ENCODE peak calls at places on chromosomes 16 and 17, in eight cellular contexts. O is HCT116, J is endothelial cell of umbilical vein, V is GM23338, S is K562, Y is H1, R is HepG2, L is GM12878. Q is an unnamed sample.

GRCh38 chr17:19579192-19579668 is 45.6 kb downstream of the SLC47A1 start:
- DNase-seq in O (no peak), J (no peak), V (peak; percentile 57), S (no peak), Y (no peak), R (no peak), L (no peak), Q (no peak)

GRCh38 chr16:47058295-47059086 is 85.0 kb upstream of the DNAJA2 start:
- DNase-seq in O (no peak), J (no peak), V (no peak), S (no peak), Y (no peak), R (peak; percentile 94), L (no peak), Q (no peak)

GRCh38 chr17:55056530-55056929 is 88.0 kb downstream of the STXBP4 start:
- DNase-seq in O (no peak), J (peak; percentile 32), V (peak; percentile 15), S (no peak), Y (no peak), R (peak; percentile 31), L (no peak), Q (no peak)

GRCh38 chr17:68704897-68705296 is 103.7 kb upstream of the FAM20A start:
- DNase-seq in O (no peak), J (no peak), V (no peak), S (no peak), Y (no peak), R (no peak), L (no peak), Q (no peak)

GRCh38 chr17:31631759-31632158 is 227.3 kb downstream of the COPRS start:
- DNase-seq in O (no peak), J (no peak), V (no peak), S (no peak), Y (no peak), R (no peak), L (no peak), Q (no peak)

GRCh38 chr17:34665150-34665802 is 85.9 kb downstream of the TMEM132E start:
- DNase-seq in O (no peak), J (no peak), V (peak; percentile 27), S (no peak), Y (no peak), R (no peak), L (no peak), Q (no peak)

GRCh38 chr17:2138768-2139167 is 83.9 kb downstream of the HIC1 start:
- DNase-seq in O (no peak), J (peak; percentile 50), V (no peak), S (peak; percentile 20), Y (no peak), R (peak; percentile 34), L (peak; percentile 42), Q (no peak)

GRCh38 chr17:78345172-78345571 is 14.7 kb downstream of the SOCS3 start:
- DNase-seq in O (no peak), J (no peak), V (no peak), S (no peak), Y (no peak), R (no peak), L (no peak), Q (no peak)

GRCh38 chr17:38912221-38912813 is 13.1 kb upstream of the LASP1NB start:
- DNase-seq in O (no peak), J (no peak), V (no peak), S (peak; percentile 5), Y (no peak), R (no peak), L (no peak), Q (no peak)

GRCh38 chr16:11092788-11093577 is 148.6 kb downstream of the CLEC16A start:
- DNase-seq in O (no peak), J (no peak), V (no peak), S (no peak), Y (no peak), R (no peak), L (no peak), Q (no peak)

GRCh38 chr17:72421128-72422092 is 300.6 kb downstream of the SOX9 start:
- DNase-seq in O (peak; percentile 99), J (peak; percentile 80), V (no peak), S (no peak), Y (no peak), R (peak; percentile 99), L (peak; percentile 94), Q (no peak)

GRCh38 chr16:70493863-70494770 is 29.2 kb downstream of the COG4 start:
- DNase-seq in O (no peak), J (no peak), V (no peak), S (no peak), Y (no peak), R (no peak), L (no peak), Q (no peak)

GRCh38 chr16:57867000-57867561 is 64.8 kb upstream of the KIFC3 start:
- DNase-seq in O (no peak), J (no peak), V (no peak), S (no peak), Y (no peak), R (no peak), L (no peak), Q (no peak)

DNA sequence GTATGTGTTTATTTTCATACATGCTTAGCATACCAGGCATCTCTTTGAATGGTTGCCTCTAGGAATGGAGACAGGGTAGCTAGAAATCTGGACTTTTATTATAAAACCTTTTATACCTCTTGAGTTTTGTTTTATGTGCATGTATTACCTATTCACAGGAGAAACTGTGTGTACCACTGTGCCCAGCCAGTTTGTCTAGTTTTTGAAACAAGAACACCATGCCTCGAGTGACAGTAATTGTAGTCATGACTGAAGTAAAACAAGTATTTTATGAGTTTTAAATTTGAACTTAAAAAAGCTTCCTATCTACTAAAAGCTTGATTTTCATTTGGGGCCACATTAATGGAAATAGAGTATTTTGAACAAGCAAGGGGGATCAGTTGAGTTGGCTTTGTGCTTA is 57.4 kb downstream of the SNTB2 start:
- DNase-seq in O (no peak), J (no peak), V (no peak), S (no peak), Y (no peak), R (no peak), L (no peak), Q (no peak)
- TF ChIP-seq EZH2 in O (no peak), J (no peak), V (no peak), S (no peak), Y (no peak), R (no peak), L (no peak), Q (no peak)

GRCh38 chr16:588639-588888 is 1.3 kb upstream of the RAB40C start:
- DNase-seq in O (no peak), J (peak; percentile 69), V (peak; percentile 78), S (no peak), Y (no peak), R (no peak), L (no peak), Q (no peak)
- TF ChIP-seq POLR2AphosphoS5 in O (no peak), J (no peak), V (no peak), S (no peak), Y (peak; percentile 39), R (no peak), L (no peak), Q (no peak)

GRCh38 chr17:79392598-79392997 is 218.3 kb downstream of the RBFOX3 start:
- DNase-seq in O (no peak), J (no peak), V (no peak), S (no peak), Y (no peak), R (no peak), L (no peak), Q (no peak)

GRCh38 chr17:79389896-79390295 is 221.0 kb downstream of the RBFOX3 start:
- DNase-seq in O (no peak), J (no peak), V (no peak), S (no peak), Y (no peak), R (no peak), L (no peak), Q (no peak)

GRCh38 chr17:79393358-79394038 is 217.4 kb downstream of the RBFOX3 start:
- DNase-seq in O (peak; percentile 37), J (peak; percentile 63), V (peak; percentile 86), S (peak; percentile 83), Y (peak; percentile 57), R (peak; percentile 50), L (no peak), Q (no peak)

GRCh38 chr17:79391808-79392233 is 219.0 kb downstream of the RBFOX3 start:
- DNase-seq in O (peak; percentile 66), J (peak; percentile 58), V (peak; percentile 91), S (peak; percentile 85), Y (peak; percentile 60), R (peak; percentile 48), L (no peak), Q (no peak)

DNA sequence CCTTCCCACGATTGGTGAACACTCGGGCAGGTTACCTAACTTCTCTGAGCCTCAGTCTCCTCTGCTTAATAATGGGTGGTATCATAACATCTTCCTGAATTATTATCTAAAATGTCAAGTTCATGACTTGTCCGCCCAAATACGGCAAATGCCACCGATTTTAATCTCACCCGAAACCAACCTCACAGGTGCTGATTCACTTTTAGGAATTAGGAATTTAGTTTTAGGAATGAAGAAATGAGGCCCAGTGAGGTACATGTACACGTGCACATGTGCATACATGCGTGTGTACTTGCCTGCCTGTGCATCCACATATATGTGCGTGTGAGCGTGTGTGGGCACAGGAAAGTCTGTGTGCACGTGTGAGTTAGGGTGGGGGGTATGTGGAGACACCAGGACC is 219.5 kb downstream of the RBFOX3 start:
- DNase-seq in O (no peak), J (no peak), V (no peak), S (no peak), Y (no peak), R (no peak), L (no peak), Q (no peak)
- TF ChIP-seq EZH2 in O (no peak), J (no peak), V (no peak), S (no peak), Y (no peak), R (no peak), L (no peak), Q (peak; percentile 65)

GRCh38 chr17:7513850-7514419 is 29.8 kb downstream of the POLR2A start:
- DNase-seq in O (no peak), J (no peak), V (no peak), S (no peak), Y (no peak), R (no peak), L (no peak), Q (no peak)
- TF ChIP-seq POLR2AphosphoS5 in O (no peak), J (no peak), V (no peak), S (no peak), Y (no peak), R (no peak), L (no peak), Q (no peak)

GRCh38 chr16:30473231-30474061 is 904 bp downstream of the ITGAL start:
- DNase-seq in O (no peak), J (no peak), V (no peak), S (no peak), Y (no peak), R (no peak), L (no peak), Q (no peak)

GRCh38 chr16:30474684-30475083 is 2.1 kb downstream of the ITGAL start:
- DNase-seq in O (no peak), J (no peak), V (no peak), S (no peak), Y (no peak), R (no peak), L (no peak), Q (no peak)

GRCh38 chr16:30476991-30477390 is 4.4 kb downstream of the ITGAL start:
- DNase-seq in O (no peak), J (no peak), V (no peak), S (peak; percentile 1), Y (no peak), R (no peak), L (no peak), Q (no peak)

GRCh38 chr16:30472328-30472942 is at the start of gene ITGAL:
- DNase-seq in O (no peak), J (no peak), V (no peak), S (no peak), Y (no peak), R (no peak), L (peak; percentile 98), Q (no peak)

GRCh38 chr16:30474062-30474452 is 1.5 kb downstream of the ITGAL start:
- DNase-seq in O (no peak), J (no peak), V (no peak), S (no peak), Y (no peak), R (no peak), L (no peak), Q (no peak)
- TF ChIP-seq EZH2 in O (no peak), J (peak; percentile 64), V (no peak), S (no peak), Y (no peak), R (no peak), L (no peak), Q (no peak)